ENCODE peak calls at places on chromosomes 5 and 9, in five cellular contexts. One of them, this sample, is unnamed.

GRCh38 chr5:161546463-161547301 is at the start of gene GABRB2:
- DNase-seq in H9: peak; percentile 45
- DNase-seq in trophoblast cell: peak; percentile 12
- DNase-seq in neuronal stem cell: peak; percentile 58
- DNase-seq in H1: peak; percentile 65
- DNase-seq in this sample: peak; percentile 11

GRCh38 chr5:26761040-26761439 is 277.3 kb downstream of the CDH9 start:
- DNase-seq in H9: no peak
- DNase-seq in trophoblast cell: no peak
- DNase-seq in neuronal stem cell: no peak
- DNase-seq in H1: no peak
- DNase-seq in this sample: no peak

GRCh38 chr9:42852133-42852532 is 668.7 kb downstream of the SPATA31A6 start:
- DNase-seq in H9: peak; percentile 80
- DNase-seq in trophoblast cell: peak; percentile 2
- DNase-seq in neuronal stem cell: peak; percentile 29
- DNase-seq in H1: peak; percentile 83
- DNase-seq in this sample: peak; percentile 50

GRCh38 chr5:98713027-98713426 is 60.4 kb upstream of the RGMB start:
- DNase-seq in H9: no peak
- DNase-seq in trophoblast cell: no peak
- DNase-seq in neuronal stem cell: no peak
- DNase-seq in H1: no peak
- DNase-seq in this sample: peak; percentile 6

GRCh38 chr5:68643064-68643463 is 427.5 kb downstream of the PIK3R1 start:
- DNase-seq in H9: no peak
- DNase-seq in trophoblast cell: no peak
- DNase-seq in neuronal stem cell: no peak
- DNase-seq in H1: no peak
- DNase-seq in this sample: no peak

GRCh38 chr9:95272830-95273229 is 44.7 kb downstream of the FANCC start:
- DNase-seq in H9: no peak
- DNase-seq in trophoblast cell: no peak
- DNase-seq in neuronal stem cell: no peak
- DNase-seq in H1: no peak
- DNase-seq in this sample: no peak

GRCh38 chr5:175246242-175246891 is 197.6 kb downstream of the DRD1 start:
- DNase-seq in H9: no peak
- DNase-seq in trophoblast cell: peak; percentile 72
- DNase-seq in neuronal stem cell: no peak
- DNase-seq in H1: no peak
- DNase-seq in this sample: peak; percentile 61

GRCh38 chr5:34500236-34500836 is 155.8 kb upstream of the RAI14 start:
- DNase-seq in H9: no peak
- DNase-seq in trophoblast cell: peak; percentile 26
- DNase-seq in neuronal stem cell: no peak
- DNase-seq in H1: no peak
- DNase-seq in this sample: no peak

GRCh38 chr9:16368425-16369087 is 501.9 kb downstream of the BNC2 start:
- DNase-seq in H9: peak; percentile 5
- DNase-seq in trophoblast cell: peak; percentile 91
- DNase-seq in neuronal stem cell: no peak
- DNase-seq in H1: no peak
- DNase-seq in this sample: peak; percentile 6

GRCh38 chr5:15236911-15237508 is 263.0 kb upstream of the FBXL7 start:
- DNase-seq in H9: no peak
- DNase-seq in trophoblast cell: no peak
- DNase-seq in neuronal stem cell: no peak
- DNase-seq in H1: no peak
- DNase-seq in this sample: no peak

GRCh38 chr9:90891656-90892055 is 90.0 kb downstream of the SYK start:
- DNase-seq in H9: no peak
- DNase-seq in trophoblast cell: no peak
- DNase-seq in neuronal stem cell: no peak
- DNase-seq in H1: no peak
- DNase-seq in this sample: no peak

GRCh38 chr5:168317096-168317520 is 25.7 kb downstream of the WWC1 start:
- DNase-seq in H9: no peak
- DNase-seq in trophoblast cell: no peak
- DNase-seq in neuronal stem cell: no peak
- DNase-seq in H1: no peak
- DNase-seq in this sample: no peak

GRCh38 chr5:106312360-106312759 is 1358.4 kb downstream of the EFNA5 start:
- DNase-seq in H9: no peak
- DNase-seq in trophoblast cell: peak; percentile 57
- DNase-seq in neuronal stem cell: no peak
- DNase-seq in H1: no peak
- DNase-seq in this sample: peak; percentile 4

GRCh38 chr5:6434737-6435136 is 13.9 kb upstream of the UBE2QL1 start:
- DNase-seq in H9: no peak
- DNase-seq in trophoblast cell: peak; percentile 20
- DNase-seq in neuronal stem cell: no peak
- DNase-seq in H1: no peak
- DNase-seq in this sample: no peak

GRCh38 chr5:140882591-140882899 is 621 bp downstream of the PCDHA13 start:
- DNase-seq in H9: peak; percentile 59
- DNase-seq in trophoblast cell: no peak
- DNase-seq in neuronal stem cell: no peak
- DNase-seq in H1: peak; percentile 73
- DNase-seq in this sample: peak; percentile 15

GRCh38 chr9:426976-427375 is 212.3 kb downstream of the DOCK8 start:
- DNase-seq in H9: no peak
- DNase-seq in trophoblast cell: peak; percentile 36
- DNase-seq in neuronal stem cell: no peak
- DNase-seq in H1: no peak
- DNase-seq in this sample: no peak

GRCh38 chr5:37435261-37435660 is 56.1 kb downstream of the WDR70 start:
- DNase-seq in H9: no peak
- DNase-seq in trophoblast cell: no peak
- DNase-seq in neuronal stem cell: no peak
- DNase-seq in H1: no peak
- DNase-seq in this sample: peak; percentile 18

GRCh38 chr5:68479524-68479923 is 264.0 kb downstream of the PIK3R1 start:
- DNase-seq in H9: no peak
- DNase-seq in trophoblast cell: no peak
- DNase-seq in neuronal stem cell: no peak
- DNase-seq in H1: no peak
- DNase-seq in this sample: peak; percentile 67

GRCh38 chr5:94021246-94021645 is 279.8 kb upstream of the POU5F2 start:
- DNase-seq in H9: no peak
- DNase-seq in trophoblast cell: no peak
- DNase-seq in neuronal stem cell: no peak
- DNase-seq in H1: no peak
- DNase-seq in this sample: peak; percentile 61

GRCh38 chr9:101311759-101312420 is 72.9 kb downstream of the BAAT start:
- DNase-seq in H9: no peak
- DNase-seq in trophoblast cell: peak; percentile 95
- DNase-seq in neuronal stem cell: peak; percentile 72
- DNase-seq in H1: no peak
- DNase-seq in this sample: peak; percentile 76

GRCh38 chr9:95089916-95090791 is 227.4 kb downstream of the FANCC start:
- DNase-seq in H9: no peak
- DNase-seq in trophoblast cell: peak; percentile 38
- DNase-seq in neuronal stem cell: no peak
- DNase-seq in H1: no peak
- DNase-seq in this sample: no peak

GRCh38 chr5:174567506-174568141 is 156.8 kb upstream of the MSX2 start:
- DNase-seq in H9: no peak
- DNase-seq in trophoblast cell: peak; percentile 97
- DNase-seq in neuronal stem cell: no peak
- DNase-seq in H1: no peak
- DNase-seq in this sample: no peak

GRCh38 chr5:142748132-142748531 is 22.0 kb upstream of the ARHGAP26 start:
- DNase-seq in H9: no peak
- DNase-seq in trophoblast cell: no peak
- DNase-seq in neuronal stem cell: no peak
- DNase-seq in H1: no peak
- DNase-seq in this sample: peak; percentile 56

GRCh38 chr9:16180546-16180945 is 627.7 kb downstream of the CCDC171 start:
- DNase-seq in H9: no peak
- DNase-seq in trophoblast cell: peak; percentile 80
- DNase-seq in neuronal stem cell: no peak
- DNase-seq in H1: no peak
- DNase-seq in this sample: peak; percentile 53

GRCh38 chr5:172733179-172733973 is 37.6 kb downstream of the DUSP1 start:
- DNase-seq in H9: no peak
- DNase-seq in trophoblast cell: peak; percentile 94
- DNase-seq in neuronal stem cell: no peak
- DNase-seq in H1: no peak
- DNase-seq in this sample: peak; percentile 99

GRCh38 chr5:40446910-40447309 is 232.8 kb upstream of the PTGER4 start:
- DNase-seq in H9: no peak
- DNase-seq in trophoblast cell: peak; percentile 55
- DNase-seq in neuronal stem cell: no peak
- DNase-seq in H1: no peak
- DNase-seq in this sample: peak; percentile 85

GRCh38 chr5:127076730-127077129 is 3.4 kb upstream of the C5orf63 start:
- DNase-seq in H9: no peak
- DNase-seq in trophoblast cell: no peak
- DNase-seq in neuronal stem cell: no peak
- DNase-seq in H1: no peak
- DNase-seq in this sample: peak; percentile 18

GRCh38 chr9:136710543-136710942 is 1.8 kb upstream of the DIPK1B start:
- DNase-seq in H9: no peak
- DNase-seq in trophoblast cell: peak; percentile 70
- DNase-seq in neuronal stem cell: no peak
- DNase-seq in H1: no peak
- DNase-seq in this sample: no peak

GRCh38 chr9:134620751-134621557 is 20.6 kb upstream of the COL5A1 start:
- DNase-seq in H9: peak; percentile 14
- DNase-seq in trophoblast cell: no peak
- DNase-seq in neuronal stem cell: no peak
- DNase-seq in H1: peak; percentile 23
- DNase-seq in this sample: no peak

GRCh38 chr9:99472240-99472915 is 250.3 kb downstream of the SEC61B start:
- DNase-seq in H9: no peak
- DNase-seq in trophoblast cell: no peak
- DNase-seq in neuronal stem cell: no peak
- DNase-seq in H1: no peak
- DNase-seq in this sample: no peak
- H2BK12ac ChIP-seq in H9: no peak overlapping the region
- H2BK12ac ChIP-seq in trophoblast cell: no peak overlapping the region
- H2BK12ac ChIP-seq in neuronal stem cell: no peak overlapping the region
- H2BK12ac ChIP-seq in H1: no peak overlapping the region
- H2BK12ac ChIP-seq in this sample: no peak overlapping the region

DNA sequence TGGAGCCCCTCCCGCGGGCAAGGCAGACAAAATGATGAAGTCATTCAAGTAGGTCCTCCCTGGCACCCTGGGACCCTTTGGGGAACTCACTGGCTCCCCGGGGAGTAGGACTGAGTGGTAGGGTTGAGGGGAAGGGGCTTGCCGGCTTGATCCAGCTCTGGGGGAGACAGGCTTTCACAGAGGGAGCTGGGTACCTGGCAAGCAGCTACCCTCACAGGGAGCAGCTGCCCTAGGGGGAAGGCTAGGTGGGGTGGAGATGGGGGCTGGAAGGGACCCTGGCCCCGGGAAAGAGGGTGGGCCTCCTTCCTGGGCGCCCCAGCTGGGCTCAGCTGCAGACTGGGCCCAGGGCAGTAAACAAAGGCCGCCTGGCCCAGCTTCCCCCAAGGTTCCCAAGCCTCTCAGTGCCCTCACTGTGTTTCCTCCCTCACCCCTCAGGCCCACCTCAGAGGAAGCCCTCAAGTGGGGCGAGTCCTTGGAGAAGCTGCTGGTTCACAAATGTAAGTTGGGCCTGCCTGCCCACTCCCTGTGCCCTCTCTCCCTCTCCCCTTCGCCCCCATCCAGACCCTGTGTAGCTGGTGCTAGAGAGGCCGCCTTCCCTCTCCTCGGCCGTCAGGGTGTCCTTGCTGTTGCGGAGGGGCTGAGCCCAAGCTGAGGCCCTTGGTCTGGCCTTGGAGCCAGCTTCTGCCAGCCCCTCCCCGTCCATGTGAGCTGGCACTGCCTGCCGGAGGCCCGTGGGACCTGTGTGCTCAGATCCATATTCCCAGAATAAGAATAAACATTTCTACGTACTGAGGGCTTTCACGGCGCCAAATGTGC is 131.2 kb downstream of the RGS3 start:
- DNase-seq in H9: no peak
- DNase-seq in trophoblast cell: no peak
- DNase-seq in neuronal stem cell: no peak
- DNase-seq in H1: no peak
- DNase-seq in this sample: peak; percentile 26
- H4K91ac ChIP-seq in H9: peak overlapping the region; percentile 11
- H4K91ac ChIP-seq in trophoblast cell: peak overlapping the region; percentile 44
- H4K91ac ChIP-seq in neuronal stem cell: no peak overlapping the region
- H4K91ac ChIP-seq in H1: peak overlapping the region; percentile 76
- H4K91ac ChIP-seq in this sample: peak overlapping the region; percentile 70

GRCh38 chr9:120877276-120878034 is 467 bp upstream of the PHF19 start:
- DNase-seq in H9: peak; percentile 53
- DNase-seq in trophoblast cell: peak; percentile 31
- DNase-seq in neuronal stem cell: peak; percentile 40
- DNase-seq in H1: peak; percentile 69
- DNase-seq in this sample: peak; percentile 68
- H3K18ac ChIP-seq in H9: peak overlapping the region; percentile 2
- H3K18ac ChIP-seq in trophoblast cell: peak overlapping the region; percentile 12
- H3K18ac ChIP-seq in neuronal stem cell: peak overlapping the region; percentile 94
- H3K18ac ChIP-seq in H1: peak overlapping the region; percentile 93
- H3K18ac ChIP-seq in this sample: peak overlapping the region; percentile 12

GRCh38 chr9:12753931-12754330 is 20.9 kb upstream of the LURAP1L start:
- DNase-seq in H9: no peak
- DNase-seq in trophoblast cell: no peak
- DNase-seq in neuronal stem cell: no peak
- DNase-seq in H1: no peak
- DNase-seq in this sample: no peak
- H2BK12ac ChIP-seq in H9: no peak overlapping the region
- H2BK12ac ChIP-seq in trophoblast cell: no peak overlapping the region
- H2BK12ac ChIP-seq in neuronal stem cell: no peak overlapping the region
- H2BK12ac ChIP-seq in H1: no peak overlapping the region
- H2BK12ac ChIP-seq in this sample: no peak overlapping the region

DNA sequence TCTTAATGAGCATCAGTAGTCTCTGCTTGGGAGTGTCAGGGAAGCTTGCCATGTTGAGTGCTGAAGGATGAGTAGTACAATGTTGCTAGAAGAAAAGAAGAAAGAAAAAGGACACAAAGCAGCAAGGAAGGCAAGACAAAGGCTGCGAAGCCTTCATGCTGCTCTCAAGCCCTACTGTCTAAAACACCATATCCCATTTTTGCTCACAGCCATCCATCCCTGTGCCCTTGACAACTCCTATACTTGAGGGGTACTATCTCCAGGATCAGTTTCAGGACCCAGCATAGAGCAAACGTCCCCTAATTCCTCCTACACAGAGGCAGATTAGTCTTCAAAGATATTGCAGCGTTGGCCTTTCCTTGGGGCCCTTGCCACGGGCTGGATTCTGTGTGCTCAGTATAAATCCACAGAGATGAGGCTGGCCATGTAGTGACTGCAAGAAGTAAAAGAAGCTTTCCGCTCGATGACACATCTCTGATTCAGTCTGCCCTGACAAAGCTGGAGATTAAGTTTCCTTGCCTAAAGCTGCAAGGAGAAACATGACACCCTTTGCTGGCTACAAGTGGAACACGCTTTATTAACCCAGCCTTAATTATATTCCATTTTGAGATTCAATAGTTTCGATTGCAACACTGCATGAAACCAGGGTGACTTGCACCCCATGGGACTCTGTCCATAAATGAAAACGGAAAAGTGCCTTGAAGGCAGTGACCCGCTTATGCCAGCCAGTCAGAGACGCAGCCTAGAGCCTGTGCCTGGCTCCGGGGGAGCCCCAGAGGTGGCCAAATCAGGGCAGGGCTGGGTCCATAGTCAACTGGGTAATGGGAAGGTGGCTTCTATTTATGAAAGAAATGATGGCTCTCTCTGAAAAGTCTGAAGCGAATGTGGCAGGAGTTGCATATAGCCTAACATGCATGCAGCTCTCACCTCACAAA is 304.5 kb downstream of the ACTL7B start:
- DNase-seq in H9: no peak
- DNase-seq in trophoblast cell: peak; percentile 48
- DNase-seq in neuronal stem cell: no peak
- DNase-seq in H1: no peak
- DNase-seq in this sample: peak; percentile 83
- H4K91ac ChIP-seq in H9: no peak overlapping the region
- H4K91ac ChIP-seq in trophoblast cell: no peak overlapping the region
- H4K91ac ChIP-seq in neuronal stem cell: no peak overlapping the region
- H4K91ac ChIP-seq in H1: no peak overlapping the region
- H4K91ac ChIP-seq in this sample: no peak overlapping the region

This sample was measured in mesenchymal stem cell.